ENCODE peak calls at places on chromosomes 6 and 20, in four cellular contexts. One of them, this sample, is unnamed.

GRCh38 chr20:20436689-20437088 is 68.8 kb downstream of the INSM1 start:
- DNase-seq in HepG2: no peak
- DNase-seq in K562: no peak
- DNase-seq in GM12878: no peak
- DNase-seq in this sample: no peak

GRCh38 chr6:47743744-47744143 is 38.1 kb upstream of the OPN5 start:
- DNase-seq in K562: no peak
- DNase-seq in GM12878: no peak
- DNase-seq in HepG2: no peak
- DNase-seq in this sample: no peak

GRCh38 chr6:105616521-105616920 is 213.6 kb upstream of the PREP start:
- DNase-seq in GM12878: no peak
- DNase-seq in HepG2: no peak
- DNase-seq in K562: no peak
- DNase-seq in this sample: no peak

GRCh38 chr6:40631760-40632159 is 44.6 kb upstream of the LRFN2 start:
- DNase-seq in GM12878: no peak
- DNase-seq in K562: no peak
- DNase-seq in HepG2: no peak
- DNase-seq in this sample: no peak

GRCh38 chr20:14879020-14879697 is 541.7 kb upstream of the FLRT3 start:
- DNase-seq in GM12878: no peak
- DNase-seq in K562: no peak
- DNase-seq in HepG2: peak
- DNase-seq in this sample: no peak

GRCh38 chr20:9024596-9024995 is 44.3 kb upstream of the PLCB4 start:
- DNase-seq in HepG2: no peak
- DNase-seq in GM12878: no peak
- DNase-seq in K562: no peak
- DNase-seq in this sample: no peak

GRCh38 chr6:113644861-113645575 is 212.1 kb upstream of the MARCKS start:
- DNase-seq in GM12878: peak
- DNase-seq in K562: no peak
- DNase-seq in HepG2: peak
- DNase-seq in this sample: no peak

GRCh38 chr6:169863149-169863525 is 111.7 kb downstream of the ERMARD start:
- DNase-seq in GM12878: no peak
- DNase-seq in HepG2: no peak
- DNase-seq in K562: no peak
- DNase-seq in this sample: no peak

GRCh38 chr6:129516005-129516404 is 194.0 kb downstream of the ARHGAP18 start:
- DNase-seq in HepG2: no peak
- DNase-seq in GM12878: no peak
- DNase-seq in K562: no peak
- DNase-seq in this sample: no peak

GRCh38 chr6:33925869-33926268 is 122.1 kb upstream of the MLN start:
- DNase-seq in K562: no peak
- DNase-seq in HepG2: no peak
- DNase-seq in GM12878: no peak
- DNase-seq in this sample: no peak

GRCh38 chr20:62782149-62782892 is 14.0 kb upstream of the MRGBP start:
- DNase-seq in K562: no peak
- DNase-seq in HepG2: peak
- DNase-seq in GM12878: no peak
- DNase-seq in this sample: no peak

GRCh38 chr20:44081888-44082287 is 105.1 kb downstream of the JPH2 start:
- DNase-seq in GM12878: no peak
- DNase-seq in K562: no peak
- DNase-seq in HepG2: no peak
- DNase-seq in this sample: no peak

GRCh38 chr20:44081476-44081875 is 105.5 kb downstream of the JPH2 start:
- DNase-seq in HepG2: no peak
- DNase-seq in K562: no peak
- DNase-seq in GM12878: no peak
- DNase-seq in this sample: no peak

GRCh38 chr20:44080646-44081267 is 106.2 kb downstream of the JPH2 start:
- DNase-seq in HepG2: peak
- DNase-seq in GM12878: peak
- DNase-seq in K562: peak
- DNase-seq in this sample: peak

GRCh38 chr20:44079291-44079690 is 107.7 kb downstream of the JPH2 start:
- DNase-seq in K562: no peak
- DNase-seq in GM12878: no peak
- DNase-seq in HepG2: no peak
- DNase-seq in this sample: no peak

DNA sequence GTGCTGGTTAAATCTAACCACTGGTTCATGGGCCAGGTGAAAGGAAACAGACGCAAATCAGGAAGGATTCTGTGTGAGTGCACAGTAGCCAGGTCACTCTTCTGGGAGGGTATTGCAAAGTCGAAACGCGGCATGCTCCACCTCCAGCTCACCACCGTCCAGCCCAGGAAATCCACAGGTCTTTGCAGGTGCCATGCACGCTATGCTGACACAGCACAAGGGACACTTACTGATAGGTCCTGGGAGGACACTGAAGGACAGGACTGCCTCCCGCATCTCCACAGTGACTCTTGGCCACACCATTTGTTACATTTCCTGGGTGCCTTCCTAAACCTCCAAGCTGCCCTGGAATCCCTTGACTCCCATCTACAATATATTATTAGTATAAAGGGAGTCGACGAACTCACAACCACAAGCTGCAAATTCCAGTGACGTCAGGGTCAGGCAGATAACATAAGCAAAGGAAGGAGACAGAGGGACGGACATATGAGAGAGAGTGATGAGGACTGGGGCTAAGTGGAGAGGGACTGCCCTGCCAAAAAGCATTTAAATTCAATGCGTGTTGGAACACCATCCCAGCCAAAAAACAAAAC is 106.9 kb downstream of the JPH2 start:
- DNase-seq in HepG2: no peak
- DNase-seq in K562: no peak
- DNase-seq in GM12878: no peak
- DNase-seq in this sample: no peak
- TF ChIP-seq HDAC2 in HepG2: no peak
- TF ChIP-seq HDAC2 in K562: no peak
- TF ChIP-seq HDAC2 in GM12878: no peak
- TF ChIP-seq HDAC2 in this sample: no peak

DNA sequence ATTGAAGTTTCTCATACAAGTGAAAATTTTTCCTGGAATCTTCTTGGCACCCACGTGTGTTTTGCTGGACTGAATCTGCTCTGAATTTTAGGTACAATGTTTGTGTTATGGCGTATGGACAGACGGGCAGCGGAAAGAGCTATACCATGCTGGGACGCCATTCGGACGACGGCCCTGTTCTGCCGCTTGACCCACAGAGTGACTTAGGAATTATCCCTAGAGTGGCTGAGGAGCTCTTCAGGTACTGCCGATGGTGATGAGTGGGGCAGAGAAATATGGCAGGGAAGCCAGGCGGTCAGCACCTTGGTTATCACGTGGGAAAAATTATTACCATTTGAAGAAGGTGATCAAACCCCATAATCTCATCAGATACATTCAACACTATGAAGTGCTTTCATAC is 36.3 kb downstream of the KIF25 start:
- DNase-seq in GM12878: no peak
- DNase-seq in K562: no peak
- DNase-seq in HepG2: no peak
- DNase-seq in this sample: no peak
- TF ChIP-seq ZNF274 in GM12878: no peak
- TF ChIP-seq ZNF274 in K562: no peak
- TF ChIP-seq ZNF274 in HepG2: no peak
- TF ChIP-seq ZNF274 in this sample: no peak

GRCh38 chr6:20497200-20497820 is 36.9 kb upstream of the CDKAL1 start:
- DNase-seq in HepG2: no peak
- DNase-seq in K562: no peak
- DNase-seq in GM12878: no peak
- DNase-seq in this sample: no peak
- TF ChIP-seq HDAC2 in HepG2: no peak
- TF ChIP-seq HDAC2 in K562: no peak
- TF ChIP-seq HDAC2 in GM12878: no peak
- TF ChIP-seq HDAC2 in this sample: no peak

DNA sequence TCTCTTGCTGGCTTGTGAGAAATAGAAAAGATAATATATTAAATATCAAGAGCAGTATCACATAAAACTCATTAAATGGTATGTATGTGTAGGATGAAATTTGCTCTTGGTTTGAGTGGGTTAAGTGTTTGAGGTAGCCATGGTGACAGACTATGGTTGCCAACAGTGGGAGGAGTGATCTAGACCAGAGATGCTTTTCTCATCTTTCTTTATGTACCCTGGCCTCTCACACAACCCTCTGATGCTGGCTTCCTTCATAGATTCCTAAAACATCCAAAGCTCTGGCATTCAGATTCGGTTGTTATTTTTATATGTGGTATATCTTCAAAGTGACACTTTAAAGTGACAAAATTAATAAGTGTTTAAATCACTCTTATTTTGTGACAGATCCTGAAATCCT is 9.0 kb upstream of the MLIP start:
- DNase-seq in HepG2: no peak
- DNase-seq in GM12878: no peak
- DNase-seq in K562: no peak
- DNase-seq in this sample: no peak
- TF ChIP-seq ZNF274 in HepG2: no peak
- TF ChIP-seq ZNF274 in GM12878: no peak
- TF ChIP-seq ZNF274 in K562: no peak
- TF ChIP-seq ZNF274 in this sample: no peak

DNA sequence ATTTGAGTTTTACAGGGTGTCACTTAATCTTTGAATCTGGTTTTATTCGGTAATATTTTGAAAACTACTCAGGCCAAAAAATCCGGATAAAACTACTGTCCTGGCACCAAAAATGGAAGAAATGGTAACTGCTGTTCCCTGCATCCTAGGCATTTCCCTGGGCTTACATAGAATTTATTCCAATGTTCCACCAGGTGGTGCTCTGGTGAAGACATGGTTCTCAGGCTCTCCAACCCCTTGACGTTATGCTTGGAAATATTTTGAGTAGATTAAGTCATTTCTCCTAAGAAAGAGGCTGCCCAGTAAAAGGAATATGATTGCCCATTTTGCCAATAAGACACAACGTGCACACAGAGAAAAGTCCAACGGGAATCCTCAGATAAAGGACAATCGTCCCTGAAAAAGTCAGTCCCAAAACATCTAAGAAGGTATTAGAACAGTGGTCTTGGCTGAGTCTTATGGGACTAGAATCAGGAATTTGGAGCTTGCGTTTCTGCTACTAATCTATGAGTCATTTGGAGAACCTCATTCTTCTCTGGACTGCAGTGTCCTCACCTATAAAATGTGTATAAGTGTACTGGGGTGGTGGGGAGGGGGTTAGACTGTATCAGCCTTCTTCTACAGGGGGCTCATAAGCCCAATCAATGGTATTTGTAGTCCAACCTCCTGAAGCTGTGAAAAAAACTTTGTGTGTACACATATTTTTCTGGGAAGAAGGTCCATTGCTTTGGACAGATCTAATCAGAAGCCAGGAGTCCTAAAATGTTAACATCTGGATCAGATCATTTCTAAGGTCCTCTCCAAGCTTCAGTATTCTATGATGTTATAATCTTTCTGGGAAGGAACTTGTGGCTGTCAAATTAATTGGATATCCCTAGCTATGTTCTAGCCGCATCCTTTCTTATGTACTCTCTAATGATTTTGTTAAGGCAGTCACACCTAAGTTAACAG is 131.0 kb upstream of the BMP2 start:
- DNase-seq in HepG2: peak
- DNase-seq in K562: no peak
- DNase-seq in GM12878: no peak
- DNase-seq in this sample: no peak
- TF ChIP-seq HDAC2 in HepG2: no peak
- TF ChIP-seq HDAC2 in K562: no peak
- TF ChIP-seq HDAC2 in GM12878: no peak
- TF ChIP-seq HDAC2 in this sample: no peak